ENCODE peak calls at places on chromosomes 1 and 21, in eight cellular contexts. K is Daoy; R is lower lobe of right lung; D is stimulated activated CD8-positive, alpha-beta memory T cell treated with anti-CD3 and anti-CD28 coated beads, Interleukin-7, amount 100 ng/mL, for 24 hours; I is left colon; S is activated naive CD4-positive, alpha-beta T cell treated with anti-CD3 and anti-CD28 coated beads, Interleukin-2, amount 10 ng/mL, durations not matched to agents 7 days and 5 days; P is omental fat pad; U is HTR-8/SVneo. V is an unnamed sample.

GRCh38 chr21:38178653-38179503 is 77.9 kb upstream of the KCNJ15 start:
- DNase-seq in I (no peak), K (peak), P (no peak), U (no peak), S (no peak), R (no peak), D (no peak), V (no peak)

GRCh38 chr1:180360333-180361075 is 130.4 kb downstream of the LHX4 start:
- DNase-seq in P (no peak), K (peak), I (no peak), S (no peak), R (no peak), D (no peak), U (no peak), V (no peak)

GRCh38 chr1:75786901-75787455 is 922 bp downstream of the RABGGTB start:
- DNase-seq in S (no peak), R (no peak), U (no peak), D (no peak), P (no peak), K (no peak), I (no peak), V (no peak)

GRCh38 chr1:43978551-43979260 is at the start of gene B4GALT2:
- DNase-seq in R (no peak), S (peak), I (peak), U (no peak), D (no peak), K (peak), P (no peak), V (no peak)

GRCh38 chr1:111223126-111223443 is 4.4 kb upstream of the CHI3L2 start:
- DNase-seq in P (no peak), D (no peak), R (no peak), K (no peak), U (no peak), I (no peak), S (no peak), V (no peak)

GRCh38 chr1:116910379-116911165 is 856 bp downstream of the PTGFRN start:
- DNase-seq in I (peak), U (no peak), D (peak), R (peak), K (peak), P (no peak), S (peak), V (no peak)

GRCh38 chr1:150577557-150578277 is 1.7 kb downstream of the MCL1 start:
- DNase-seq in R (no peak), K (no peak), U (no peak), I (no peak), P (no peak), S (no peak), D (no peak), V (no peak)

GRCh38 chr1:168321945-168322344 is 41.3 kb downstream of the TBX19 start:
- DNase-seq in I (no peak), D (no peak), S (no peak), R (no peak), U (peak), P (no peak), K (no peak), V (peak)

GRCh38 chr1:11804666-11805453 is 904 bp downstream of the MTHFR start:
- DNase-seq in P (no peak), U (no peak), S (peak), I (peak), R (peak), D (no peak), K (peak), V (no peak)

GRCh38 chr1:237416924-237417655 is 375.1 kb downstream of the RYR2 start:
- DNase-seq in R (no peak), D (no peak), S (no peak), P (no peak), U (no peak), K (no peak), I (no peak), V (no peak)

GRCh38 chr1:111203681-111204210 is 3.3 kb upstream of the DENND2D start:
- DNase-seq in U (no peak), R (peak), I (peak), P (no peak), S (peak), K (peak), D (peak), V (no peak)

GRCh38 chr1:239538244-239538988 is 152.0 kb downstream of the CHRM3 start:
- DNase-seq in P (no peak), K (no peak), R (no peak), U (no peak), I (no peak), D (no peak), S (no peak), V (no peak)

GRCh38 chr1:81702903-81703302 is 97.8 kb upstream of the ADGRL2 start:
- DNase-seq in U (no peak), P (no peak), S (no peak), I (no peak), K (peak), D (no peak), R (no peak), V (peak)

GRCh38 chr1:65209005-65209885 is 61.2 kb downstream of the AK4 start:
- DNase-seq in I (peak), D (no peak), R (no peak), S (peak), P (no peak), K (peak), U (peak), V (peak)

GRCh38 chr1:36359911-36360310 is 25.8 kb downstream of the STK40 start:
- DNase-seq in R (no peak), P (no peak), K (no peak), D (no peak), S (peak), U (no peak), I (no peak), V (peak)

GRCh38 chr1:210915890-210916507 is 217.9 kb downstream of the KCNH1 start:
- DNase-seq in K (no peak), R (no peak), P (no peak), U (no peak), D (no peak), I (no peak), S (no peak), V (no peak)

GRCh38 chr1:178938281-178938958 is 67.5 kb upstream of the ANGPTL1 start:
- DNase-seq in D (no peak), I (no peak), S (no peak), P (no peak), R (no peak), U (no peak), K (no peak), V (no peak)

GRCh38 chr1:211336775-211337174 is 10.1 kb downstream of the TRAF5 start:
- DNase-seq in D (no peak), K (no peak), P (no peak), I (peak), R (no peak), U (no peak), S (no peak), V (no peak)

V was measured in RCC 7860.